ENCODE peak calls at places on chromosome 22, in four cellular contexts. F, S, G and O are unnamed samples.
A peak's percentile ranks its signal among the peaks of the same experiment; 100 is the strongest.

GRCh38 chr22:48643066-48643731 is 1184.5 kb downstream of the BRD1 start:
- DNase-seq in F (no peak), S (no peak), G (no peak), O (no peak)

GRCh38 chr22:32752868-32753520 is 48.5 kb upstream of the TIMP3 start:
- DNase-seq in F (no peak), S (no peak), G (no peak), O (no peak)

GRCh38 chr22:17698948-17699347 is 60.4 kb downstream of the BCL2L13 start:
- DNase-seq in F (no peak), S (no peak), G (no peak), O (no peak)

GRCh38 chr22:17949926-17950473 is 74.4 kb downstream of the MICAL3 start:
- DNase-seq in F (no peak), S (no peak), G (no peak), O (no peak)

GRCh38 chr22:47220752-47221151 is 458.3 kb downstream of the TBC1D22A start:
- DNase-seq in F (no peak), S (no peak), G (no peak), O (no peak)

GRCh38 chr22:49433717-49434611 is 393.7 kb downstream of the BRD1 start:
- DNase-seq in F (no peak), S (no peak), G (no peak), O (no peak)

GRCh38 chr22:45334068-45334467 is 24.3 kb downstream of the FAM118A start:
- DNase-seq in F (no peak), S (no peak), G (no peak), O (no peak)

GRCh38 chr22:42688241-42688913 is 32.3 kb downstream of the A4GALT start:
- DNase-seq in F (peak; percentile 97), S (peak; percentile 60), G (peak; percentile 81), O (peak; percentile 85)

GRCh38 chr22:46653596-46653995 is 33.4 kb downstream of the GRAMD4 start:
- DNase-seq in F (no peak), S (no peak), G (no peak), O (no peak)

GRCh38 chr22:40147388-40148176 is 30.1 kb upstream of the TNRC6B start:
- DNase-seq in F (no peak), S (no peak), G (no peak), O (no peak)
- TF ChIP-seq CTCF in F (no peak), S (no peak), G (no peak), O (no peak)

GRCh38 chr22:25216230-25216629 is 3.2 kb upstream of the CRYBB2 start:
- DNase-seq in F (no peak), S (no peak), G (no peak), O (no peak)

GRCh38 chr22:25208743-25209505 is 9.3 kb downstream of the CRYBB3 start:
- DNase-seq in F (no peak), S (no peak), G (no peak), O (no peak)

GRCh38 chr22:25213221-25213620 is 6.2 kb upstream of the CRYBB2 start:
- DNase-seq in F (no peak), S (no peak), G (no peak), O (no peak)

GRCh38 chr22:25210831-25211230 is 8.6 kb upstream of the CRYBB2 start:
- DNase-seq in F (no peak), S (no peak), G (no peak), O (no peak)

GRCh38 chr22:25212337-25212736 is 7.1 kb upstream of the CRYBB2 start:
- DNase-seq in F (no peak), S (no peak), G (no peak), O (no peak)
- TF ChIP-seq CTCF in F (no peak), S (no peak), G (no peak), O (no peak)

GRCh38 chr22:20885017-20885556 is 26.3 kb downstream of the SNAP29 start:
- DNase-seq in F (no peak), S (no peak), G (no peak), O (no peak)
- TF ChIP-seq CTCF in F (no peak), S (no peak), G (no peak), O (no peak)

DNA sequence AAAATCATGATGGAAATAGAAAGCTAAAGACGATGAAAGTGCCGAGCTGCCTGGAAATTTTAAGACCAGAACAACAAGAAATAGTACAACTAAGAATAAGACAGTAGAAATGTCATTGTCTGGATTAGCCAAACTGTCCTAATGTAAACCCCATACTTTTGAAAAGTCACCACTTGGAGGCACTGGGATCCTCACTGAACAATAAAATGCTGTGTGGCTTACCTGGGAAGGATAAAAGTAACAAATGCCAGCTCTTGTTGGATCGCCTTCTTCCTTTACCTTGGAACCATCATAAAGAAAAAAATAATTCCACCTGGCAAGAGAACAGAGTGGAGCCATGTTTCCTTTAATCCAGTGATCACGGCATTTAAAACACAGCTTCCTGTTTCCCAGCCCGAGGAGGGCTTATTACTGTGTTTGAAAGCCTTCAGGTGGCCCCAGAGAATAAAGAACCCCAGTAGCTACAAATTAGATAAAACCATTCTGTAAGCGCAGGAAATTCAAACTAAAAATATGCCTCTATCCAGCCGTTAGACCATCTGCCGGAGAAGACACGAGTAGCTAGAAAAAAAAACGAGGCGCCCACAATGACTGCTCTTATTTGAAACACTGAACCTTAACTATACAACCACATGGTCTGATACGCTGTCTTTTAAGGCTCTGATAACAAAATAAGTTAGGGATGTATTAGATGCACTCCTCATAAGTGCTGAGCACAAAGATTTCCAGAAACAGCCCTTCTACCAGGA is 4.4 kb downstream of the HPS4 start:
- DNase-seq in F (no peak), S (no peak), G (no peak), O (no peak)
- TF ChIP-seq CTCF in F (no peak), S (no peak), G (no peak), O (no peak)

DNA sequence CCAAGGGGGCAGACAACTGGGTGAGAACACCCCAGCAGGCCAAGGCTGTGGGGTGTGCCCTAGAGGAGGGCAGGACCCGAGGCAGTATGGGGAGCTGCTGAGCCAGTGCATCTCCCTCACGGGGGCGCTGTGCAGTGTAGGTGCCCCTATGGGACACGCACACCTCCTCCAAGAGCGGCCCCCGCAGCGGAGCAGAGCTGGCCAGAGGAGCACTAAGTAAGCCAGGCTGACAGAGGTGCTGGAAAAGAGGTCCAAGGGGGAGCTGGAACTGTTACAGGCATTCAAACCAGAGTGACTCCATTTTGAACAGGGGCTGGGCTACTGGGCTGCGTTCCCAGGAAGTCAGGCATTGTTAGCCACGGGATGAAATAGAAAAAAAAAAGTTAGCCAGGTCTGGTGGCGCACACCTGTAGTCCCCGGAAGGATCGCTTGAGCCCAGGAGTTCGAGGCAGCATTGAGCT is 41.8 kb downstream of the TST start:
- DNase-seq in F (peak; percentile 64), S (no peak), G (peak; percentile 81), O (no peak)
- TF ChIP-seq CTCF in F (peak; percentile 40), S (peak; percentile 39), G (peak; percentile 42), O (peak; percentile 37)

DNA sequence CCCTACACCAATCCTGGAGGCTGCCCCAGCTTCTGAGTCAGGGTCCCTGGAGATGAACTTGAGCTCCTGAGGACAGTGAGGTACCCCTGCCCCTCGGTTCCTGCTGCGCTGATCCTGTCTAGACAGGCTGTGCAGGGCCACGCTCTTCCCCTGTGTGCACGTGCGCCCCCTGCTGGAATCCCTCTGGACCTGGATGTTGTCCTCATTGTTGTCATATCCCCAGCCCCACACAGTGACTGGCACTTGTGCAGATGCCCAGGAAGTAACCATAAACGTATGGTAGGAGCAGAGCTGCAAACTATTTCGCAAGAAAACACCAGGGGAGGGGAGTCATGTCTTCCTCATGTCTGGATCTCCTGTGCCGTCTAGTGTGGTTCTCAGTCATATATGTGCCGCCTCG is 114.7 kb downstream of the CRYBB2 start:
- DNase-seq in F (peak; percentile 15), S (no peak), G (no peak), O (no peak)
- TF ChIP-seq CTCF in F (peak; percentile 25), S (peak; percentile 19), G (peak; percentile 26), O (peak; percentile 49)

DNA sequence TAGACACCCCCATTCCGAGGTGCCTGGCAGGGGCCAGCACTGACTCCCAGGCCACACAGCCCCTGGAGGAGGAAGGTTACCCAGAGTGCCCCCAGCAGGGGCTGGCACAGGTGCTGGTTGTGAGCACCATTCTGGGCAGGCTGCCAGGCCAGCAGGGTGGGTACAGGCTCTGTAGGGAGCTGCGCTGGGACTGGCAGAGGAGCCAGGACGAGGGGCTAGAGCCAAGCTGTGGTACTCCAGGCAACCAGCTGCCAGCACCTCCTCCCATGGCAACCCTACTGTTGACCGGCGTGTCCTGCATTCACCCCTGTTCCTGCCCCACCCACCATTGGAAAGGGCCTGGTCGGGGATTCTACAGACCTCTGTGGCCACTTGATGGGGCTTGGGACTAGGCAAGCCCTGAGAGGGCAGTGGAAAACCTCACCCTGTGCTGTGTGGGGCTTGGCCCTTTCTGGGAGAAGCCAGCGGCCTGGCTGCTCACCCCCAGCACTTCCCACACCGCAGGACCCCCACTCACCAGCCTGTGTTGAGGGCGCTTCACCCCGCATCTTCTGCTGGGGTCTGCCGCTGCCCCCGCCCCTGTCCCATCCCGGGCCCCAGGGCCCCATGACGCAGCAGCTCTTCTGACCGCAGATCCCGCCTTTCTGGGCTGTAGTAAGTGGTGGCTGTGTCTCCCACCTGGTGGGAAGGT is 1.9 kb downstream of the CLDN5 start:
- DNase-seq in F (no peak), S (no peak), G (no peak), O (no peak)
- TF ChIP-seq CTCF in F (no peak), S (no peak), G (no peak), O (no peak)

DNA sequence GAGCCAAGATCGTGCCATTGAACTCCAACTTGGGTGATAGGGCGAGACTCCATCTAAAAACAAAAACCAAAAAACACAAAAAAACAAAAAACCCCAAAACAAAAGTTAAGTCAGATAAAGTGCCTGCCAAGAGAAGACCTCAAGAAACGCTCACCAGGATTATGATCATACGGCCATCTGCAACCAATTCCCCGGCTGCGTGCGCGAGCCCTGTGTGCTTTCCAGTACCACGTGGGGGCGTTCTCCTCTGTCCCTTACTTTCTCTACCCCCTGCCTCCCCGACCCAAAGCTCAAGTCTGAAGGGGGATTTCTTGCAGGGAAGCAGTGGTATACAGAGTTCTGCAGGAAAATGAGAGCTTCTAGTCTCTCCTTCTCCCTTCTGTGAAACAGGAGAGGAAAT is 10.5 kb upstream of the RPS19BP1 start:
- DNase-seq in F (peak; percentile 68), S (no peak), G (no peak), O (no peak)
- TF ChIP-seq CTCF in F (peak; percentile 47), S (peak; percentile 58), G (no peak), O (peak; percentile 66)

DNA sequence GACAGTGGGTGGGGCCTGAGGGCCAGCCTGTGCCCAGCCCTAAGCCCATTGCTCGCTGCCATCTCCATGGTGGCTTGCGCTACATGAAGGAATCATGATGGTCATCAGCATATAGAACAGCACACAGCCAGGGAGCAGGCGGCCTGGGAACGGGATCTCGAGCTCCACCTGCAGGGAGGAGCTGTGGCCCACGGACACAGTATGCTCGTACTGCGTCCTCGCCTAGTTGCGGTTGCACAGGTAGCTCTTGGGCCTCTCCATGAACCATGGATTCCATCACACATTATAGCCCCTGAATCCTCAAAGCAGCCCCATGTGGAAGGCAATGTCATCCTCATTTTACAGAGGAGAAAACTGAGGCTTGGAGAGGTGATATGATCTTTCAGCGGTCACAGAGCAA is 15.1 kb downstream of the SEC14L4 start:
- DNase-seq in F (peak; percentile 7), S (no peak), G (peak; percentile 46), O (no peak)
- TF ChIP-seq CTCF in F (no peak), S (no peak), G (no peak), O (no peak)